ENCODE peak calls at places on chromosomes 6 and 20, in six cellular contexts. N, I, R, M, D and T are unnamed samples. For H3K4me1, the result is how much of the 10 kb centered on the place peaks cover.

GRCh38 chr6:121849477-121849876 is 414.0 kb downstream of the GJA1 start:
- DNase-seq in M (peak), I (peak), R (no peak), N (peak), D (peak), T (peak)

GRCh38 chr6:116631379-116631990 is 15.2 kb downstream of the RSPH4A start:
- DNase-seq in D (no peak), M (no peak), N (no peak), R (no peak), I (no peak), T (no peak)

GRCh38 chr6:56339524-56339923 is 92.1 kb upstream of the COL21A1 start:
- DNase-seq in N (no peak), I (no peak), R (no peak), M (no peak), D (no peak), T (no peak)

GRCh38 chr6:132456700-132457143 is 55.4 kb upstream of the MOXD1 start:
- DNase-seq in R (no peak), M (no peak), I (peak), D (no peak), N (no peak), T (peak)

GRCh38 chr6:36735110-36735971 is 37.7 kb downstream of the RAB44 start:
- DNase-seq in D (no peak), R (peak), I (peak), N (peak), M (peak), T (no peak)

GRCh38 chr6:159445351-159445750 is 247.7 kb downstream of the SOD2 start:
- DNase-seq in D (no peak), M (no peak), R (no peak), N (no peak), I (no peak), T (no peak)

GRCh38 chr6:111764238-111765182 is 108.7 kb downstream of the FYN start:
- DNase-seq in D (no peak), I (no peak), N (no peak), M (peak), R (peak), T (no peak)

GRCh38 chr6:11876934-11877433 is 98.4 kb upstream of the ADTRP start:
- DNase-seq in M (no peak), D (no peak), N (no peak), I (no peak), R (no peak), T (no peak)

GRCh38 chr20:13745784-13746183 is 38.9 kb downstream of the ESF1 start:
- DNase-seq in D (no peak), I (no peak), M (no peak), N (no peak), R (no peak), T (no peak)

GRCh38 chr6:155328539-155329459 is 14.5 kb upstream of the TFB1M start:
- DNase-seq in N (no peak), M (no peak), I (no peak), R (no peak), D (no peak), T (no peak)

GRCh38 chr6:5840742-5841141 is 166.0 kb downstream of the NRN1 start:
- DNase-seq in R (no peak), N (no peak), D (no peak), M (no peak), I (no peak), T (no peak)

GRCh38 chr6:24357336-24358218 is at the start of gene DCDC2:
- DNase-seq in M (peak), R (peak), D (no peak), I (no peak), N (no peak), T (no peak)

GRCh38 chr6:63943826-63944225 is 308.2 kb downstream of the PHF3 start:
- DNase-seq in I (no peak), R (no peak), N (no peak), M (no peak), D (no peak), T (no peak)

GRCh38 chr6:110949679-110950285 is 8.7 kb upstream of the GTF3C6 start:
- DNase-seq in R (no peak), M (no peak), D (no peak), I (peak), N (no peak), T (peak)

GRCh38 chr6:146770275-146770964 is 171.6 kb downstream of the ADGB start:
- DNase-seq in M (no peak), I (no peak), N (no peak), R (no peak), D (peak), T (no peak)

GRCh38 chr6:14273196-14273595 is 155.6 kb downstream of the CD83 start:
- DNase-seq in N (no peak), I (no peak), R (no peak), M (no peak), D (no peak), T (no peak)

GRCh38 chr20:58449703-58450138 is 60.7 kb downstream of the VAPB start:
- DNase-seq in R (no peak), N (no peak), D (no peak), M (no peak), I (no peak), T (no peak)

GRCh38 chr20:48826883-48827771 is 672 bp downstream of the PREX1 start:
- DNase-seq in I (peak), M (no peak), R (peak), D (peak), N (no peak), T (peak)

GRCh38 chr20:41181567-41181966 is 44.2 kb downstream of the PLCG1 start:
- DNase-seq in D (no peak), I (no peak), R (no peak), M (peak), N (no peak), T (no peak)

GRCh38 chr6:156848123-156848522 is 70.9 kb downstream of the ARID1B start:
- DNase-seq in D (no peak), R (no peak), N (no peak), I (no peak), M (no peak), T (no peak)

GRCh38 chr6:156849806-156850205 is 72.6 kb downstream of the ARID1B start:
- DNase-seq in M (no peak), R (no peak), I (no peak), D (no peak), N (no peak), T (no peak)

GRCh38 chr6:156846845-156847599 is 69.8 kb downstream of the ARID1B start:
- DNase-seq in M (no peak), R (no peak), D (no peak), I (no peak), N (no peak), T (no peak)

GRCh38 chr6:156850356-156850755 is 73.2 kb downstream of the ARID1B start:
- DNase-seq in D (no peak), N (no peak), R (no peak), M (no peak), I (no peak), T (no peak)

GRCh38 chr6:156848533-156848932 is 71.4 kb downstream of the ARID1B start:
- DNase-seq in I (peak), R (no peak), M (no peak), D (no peak), N (peak), T (peak)
- H3K4me1 ChIP-seq in I (under half), R (half or more), M (under half), D (under half), N (under half), T (under half)

GRCh38 chr6:137873273-137873762 is 6.3 kb downstream of the TNFAIP3 start:
- DNase-seq in R (peak), I (peak), N (peak), M (peak), D (no peak), T (no peak)
- H3K4me1 ChIP-seq in R (under half), I (under half), N (under half), M (under half), D (half or more), T (under half)

GRCh38 chr20:63453029-63453523 is 19.4 kb downstream of the KCNQ2 start:
- DNase-seq in D (no peak), M (no peak), R (no peak), I (no peak), N (no peak), T (peak)
- H3K4me1 ChIP-seq in D (under half), M (under half), R (under half), I (under half), N (under half), T (under half)

GRCh38 chr6:3742426-3743344 is 8.8 kb downstream of the PXDC1 start:
- DNase-seq in R (peak), D (peak), N (peak), I (peak), M (peak), T (peak)

GRCh38 chr6:3741477-3741871 is 10.0 kb downstream of the PXDC1 start:
- DNase-seq in R (no peak), I (no peak), N (no peak), M (no peak), D (no peak), T (no peak)

GRCh38 chr6:3742076-3742425 is 9.5 kb downstream of the PXDC1 start:
- DNase-seq in D (no peak), R (no peak), I (no peak), N (no peak), M (no peak), T (no peak)

GRCh38 chr6:3739311-3739897 is 12.1 kb downstream of the PXDC1 start:
- DNase-seq in D (no peak), I (peak), R (no peak), M (no peak), N (no peak), T (no peak)

DNA sequence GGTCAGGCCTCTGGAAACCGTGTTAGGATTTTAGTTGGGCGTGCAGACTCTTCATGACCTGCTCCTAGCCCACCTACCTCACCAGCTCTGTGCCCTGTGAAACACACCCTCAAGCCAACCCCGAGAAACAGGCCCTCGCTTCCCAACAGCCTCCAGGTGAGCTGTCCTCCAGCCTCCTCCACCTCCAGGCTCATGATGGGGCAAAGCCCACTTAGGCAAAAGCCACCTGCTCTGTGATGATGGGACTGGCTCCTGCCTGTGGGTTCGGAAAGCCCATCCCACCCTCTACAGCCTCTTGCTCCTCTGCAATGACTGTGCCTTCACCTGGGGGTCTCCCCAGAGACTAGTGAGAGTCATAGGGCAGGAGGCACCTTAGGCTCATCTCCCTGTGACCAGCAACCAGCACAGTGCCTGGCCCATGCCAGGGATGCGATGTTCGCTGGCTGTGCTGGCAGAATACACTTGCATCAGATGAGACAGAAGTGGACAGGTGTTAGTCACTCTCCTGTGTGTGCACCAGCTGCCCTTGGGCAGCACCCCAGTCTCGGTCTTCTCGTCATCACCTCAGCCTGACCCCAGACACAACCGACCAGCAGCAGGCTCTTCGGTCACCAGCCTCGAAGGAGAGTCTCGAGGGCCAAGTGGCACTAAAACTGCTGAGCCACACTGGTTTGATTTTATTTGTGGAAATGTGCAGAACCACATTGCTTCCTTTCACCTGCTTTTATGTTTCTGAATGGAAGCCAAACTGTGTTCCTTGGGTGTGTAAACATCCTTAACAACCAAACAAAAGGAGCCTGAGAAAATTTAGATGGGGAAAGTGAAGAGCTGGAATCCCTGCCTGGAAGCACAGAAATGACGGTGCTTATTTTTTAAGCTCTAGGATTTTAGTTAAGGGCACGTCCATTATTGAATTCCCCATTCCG is 10.7 kb downstream of the PXDC1 start:
- DNase-seq in D (no peak), M (no peak), N (no peak), I (no peak), R (no peak), T (no peak)
- H3K4me1 ChIP-seq in D (under half), M (under half), N (under half), I (under half), R (under half), T (under half)

DNA sequence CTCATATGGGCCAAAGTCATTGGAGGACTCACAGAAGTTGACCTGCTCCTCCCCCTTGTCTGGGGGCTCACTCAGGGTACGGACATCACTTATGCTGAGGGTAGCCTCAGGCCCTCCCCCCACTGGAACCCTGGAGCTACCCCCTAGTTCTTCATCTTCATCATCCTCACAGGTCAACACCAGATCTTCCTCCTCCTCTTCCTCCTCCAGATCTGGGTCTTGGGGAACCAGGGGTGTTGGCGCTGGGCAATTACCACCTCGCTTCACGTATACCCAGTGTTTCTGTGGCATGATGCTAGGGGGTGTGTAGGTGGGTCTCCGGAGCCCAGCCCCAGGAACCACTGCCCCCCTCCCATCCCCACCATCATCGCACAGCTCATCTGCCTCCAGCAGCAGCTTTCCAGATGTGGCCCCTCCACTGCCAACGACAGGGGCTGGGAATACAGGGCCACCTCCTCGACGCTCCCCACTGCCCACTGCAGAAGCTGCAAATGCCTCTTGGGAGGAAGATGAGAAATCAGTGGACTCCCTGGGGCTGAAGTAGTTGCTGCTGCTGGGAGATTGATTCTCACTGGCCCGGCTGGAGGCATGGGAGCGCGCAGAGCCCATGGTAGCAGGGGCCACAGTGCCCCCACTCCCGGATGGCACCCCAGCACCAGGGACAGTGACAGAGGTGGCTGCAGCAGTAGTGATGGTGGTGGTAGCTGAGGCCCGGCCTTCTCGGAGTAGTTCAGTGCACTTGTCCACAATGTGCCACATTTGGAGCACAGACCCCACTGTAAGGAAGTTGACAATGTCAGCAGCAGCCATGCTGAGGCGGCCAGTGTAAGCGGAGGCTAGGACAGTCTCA is 1.6 kb downstream of the ZBTB22 start:
- DNase-seq in D (no peak), M (no peak), R (no peak), N (no peak), I (no peak), T (no peak)
- H3K4me1 ChIP-seq in D (half or more), M (under half), R (half or more), N (under half), I (under half), T (under half)

DNA sequence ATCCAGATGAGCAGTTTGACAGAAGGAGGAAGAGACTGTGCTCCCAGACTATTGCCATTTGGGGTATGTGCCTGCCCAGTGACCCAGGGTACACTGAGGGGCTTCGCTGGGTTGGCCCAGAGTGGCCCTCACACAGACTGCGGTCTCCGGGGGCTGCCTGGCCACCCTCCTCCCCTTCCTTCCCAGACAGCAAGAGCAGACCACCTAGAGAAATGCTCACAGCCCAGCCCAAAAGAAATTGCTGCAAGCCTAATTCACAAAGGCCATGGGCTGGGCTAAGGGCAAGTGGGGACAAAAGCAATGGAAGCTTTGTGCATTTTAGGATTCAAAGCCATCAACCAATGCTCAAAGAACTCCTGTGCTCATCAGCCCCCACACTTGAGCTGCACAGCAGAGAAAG is 277.6 kb downstream of the CDC5L start:
- DNase-seq in M (no peak), N (no peak), D (no peak), I (no peak), R (no peak), T (peak)
- H3K4me1 ChIP-seq in M (under half), N (under half), D (under half), I (under half), R (under half), T (half or more)

GRCh38 chr6:16324622-16325225 is 86.3 kb downstream of the GMPR start:
- DNase-seq in M (no peak), D (no peak), N (no peak), R (no peak), I (peak), T (no peak)

GRCh38 chr6:16326971-16327776 is 88.8 kb downstream of the GMPR start:
- DNase-seq in N (no peak), R (no peak), M (no peak), I (no peak), D (no peak), T (no peak)

GRCh38 chr6:16326531-16326930 is 88.1 kb downstream of the GMPR start:
- DNase-seq in R (no peak), M (no peak), D (no peak), N (no peak), I (no peak), T (no peak)

GRCh38 chr6:16324184-16324583 is 85.8 kb downstream of the GMPR start:
- DNase-seq in N (no peak), I (no peak), R (no peak), D (no peak), M (no peak), T (no peak)

GRCh38 chr6:16327777-16328325 is 89.5 kb downstream of the GMPR start:
- DNase-seq in I (no peak), N (no peak), R (no peak), D (no peak), M (no peak), T (no peak)
- H3K4me1 ChIP-seq in I (under half), N (under half), R (under half), D (under half), M (under half), T (under half)